ENCODE peak calls at places on chromosomes 13 and 19, in eight cellular contexts. O, J, E, Y, V, B, A and N are unnamed samples.
A peak's percentile ranks its signal among the peaks of the same experiment; 100 is the strongest.

GRCh38 chr19:43776285-43776684 is 4.5 kb downstream of the KCNN4 start:
- DNase-seq in A (no peak), V (no peak), O (no peak), Y (no peak), B (no peak), E (peak; percentile 47), J (no peak), N (no peak)

GRCh38 chr19:50509366-50509765 is 1.6 kb downstream of the JOSD2 start:
- DNase-seq in A (no peak), J (no peak), O (no peak), Y (no peak), B (no peak), V (no peak), E (no peak), N (no peak)

GRCh38 chr19:47176627-47177090 is 46.0 kb downstream of the SAE1 start:
- DNase-seq in B (no peak), A (no peak), Y (no peak), O (peak; percentile 34), J (no peak), V (peak; percentile 100), E (no peak), N (no peak)

GRCh38 chr13:51957377-51958216 is 53.7 kb downstream of the ATP7B start:
- DNase-seq in Y (no peak), J (no peak), B (no peak), A (no peak), V (no peak), O (no peak), E (no peak), N (no peak)

GRCh38 chr19:48565090-48565489 is 13.1 kb downstream of the SULT2B1 start:
- DNase-seq in E (no peak), J (no peak), V (no peak), O (no peak), B (no peak), A (no peak), Y (no peak), N (no peak)

GRCh38 chr19:4057913-4058695 is 8.6 kb downstream of the ZBTB7A start:
- DNase-seq in V (peak; percentile 64), A (no peak), J (peak; percentile 85), B (peak; percentile 89), E (no peak), O (no peak), Y (peak; percentile 1), N (peak; percentile 92)

GRCh38 chr13:106383791-106384190 is 151.7 kb downstream of the EFNB2 start:
- DNase-seq in A (no peak), E (no peak), J (no peak), Y (no peak), O (no peak), V (no peak), B (no peak), N (no peak)

GRCh38 chr13:23608704-23609413 is 38.6 kb downstream of the TNFRSF19 start:
- DNase-seq in V (peak; percentile 88), E (no peak), B (peak; percentile 77), O (no peak), J (peak; percentile 62), Y (no peak), A (no peak), N (peak; percentile 62)

GRCh38 chr19:13164370-13165090 is 14.3 kb downstream of the IER2 start:
- DNase-seq in O (peak; percentile 24), E (peak; percentile 71), Y (peak; percentile 99), V (peak; percentile 89), B (peak; percentile 88), A (peak; percentile 92), J (peak; percentile 73), N (peak; percentile 65)

GRCh38 chr19:29287061-29287460 is 74.1 kb upstream of the UQCRFS1 start:
- DNase-seq in B (no peak), A (no peak), E (no peak), Y (no peak), V (no peak), O (no peak), J (no peak), N (no peak)

GRCh38 chr19:12880551-12881171 is 588 bp downstream of the DNASE2 start:
- DNase-seq in B (peak; percentile 55), Y (peak; percentile 57), O (no peak), A (peak; percentile 69), E (peak; percentile 72), V (no peak), J (peak; percentile 66), N (no peak)

GRCh38 chr19:33304760-33305647 is 2.7 kb upstream of the CEBPA start:
- DNase-seq in A (no peak), V (no peak), O (no peak), J (no peak), B (no peak), E (peak; percentile 14), Y (no peak), N (no peak)

GRCh38 chr19:18223860-18224524 is 2.2 kb downstream of the PDE4C start:
- DNase-seq in B (peak; percentile 53), A (peak; percentile 81), O (no peak), Y (peak; percentile 93), J (peak; percentile 71), E (peak; percentile 83), V (peak; percentile 18), N (peak; percentile 29)

GRCh38 chr13:45393941-45394570 is 24.1 kb downstream of the SLC25A30 start:
- DNase-seq in A (peak; percentile 74), Y (peak; percentile 80), V (peak; percentile 55), J (no peak), B (peak; percentile 45), E (peak; percentile 54), O (no peak), N (peak; percentile 39)

GRCh38 chr19:928471-929259 is 2.8 kb downstream of the ARID3A start:
- DNase-seq in O (no peak), B (no peak), V (no peak), A (no peak), J (no peak), Y (no peak), E (no peak), N (peak; percentile 22)

GRCh38 chr13:110680852-110681251 is 25.1 kb downstream of the CARS2 start:
- DNase-seq in Y (peak; percentile 80), E (peak; percentile 35), V (peak; percentile 20), O (no peak), J (no peak), A (peak; percentile 46), B (no peak), N (no peak)

DNA sequence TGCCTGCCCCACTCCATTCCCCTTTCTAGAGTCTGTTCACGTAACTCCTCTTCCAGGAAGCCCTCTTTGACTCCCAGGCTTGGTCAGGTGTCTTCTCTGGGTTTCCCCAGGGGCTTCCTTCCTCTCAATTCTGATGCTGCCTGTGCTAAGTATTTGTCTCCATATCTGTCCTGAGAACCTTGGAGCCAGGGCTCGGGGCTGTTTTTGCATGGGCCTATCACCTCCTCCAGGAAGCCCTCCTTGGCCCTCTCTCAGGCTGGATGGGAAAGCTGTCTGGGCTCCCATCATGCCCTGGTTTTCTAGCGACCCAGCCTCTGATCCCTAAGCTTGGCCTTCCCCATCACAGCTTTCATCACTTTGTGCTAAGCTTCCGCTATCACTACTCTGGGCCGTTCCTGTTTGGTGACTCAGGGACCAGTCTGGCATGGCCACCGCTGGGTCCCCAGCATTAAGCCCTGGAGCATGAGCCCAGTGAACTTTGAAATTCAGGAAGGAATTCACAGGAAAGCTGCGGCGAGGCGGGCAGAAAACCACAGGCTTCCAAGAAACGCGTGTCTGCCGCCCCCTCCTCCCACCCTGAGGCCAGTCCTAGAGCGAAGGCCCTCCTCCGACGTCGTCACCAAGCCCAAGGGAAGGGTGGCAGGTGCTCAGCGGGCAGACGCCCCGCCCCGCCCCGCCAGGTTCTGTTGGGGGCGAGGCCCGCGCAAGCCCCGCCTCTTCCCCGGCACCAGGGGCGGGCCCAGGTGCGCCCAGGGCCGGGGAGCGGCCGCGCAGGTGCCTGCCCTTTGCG is 482 bp upstream of the SPINT2 start:
- DNase-seq in Y (peak; percentile 93), V (no peak), E (peak; percentile 73), B (no peak), O (peak; percentile 61), J (no peak), A (no peak), N (no peak)
- H3K27ac ChIP-seq in Y (peak overlapping the region; percentile 100), V (no peak overlapping the region), E (peak overlapping the region; percentile 36), B (peak overlapping the region; percentile 11), O (peak overlapping the region; percentile 63), J (peak overlapping the region; percentile 93), A (no peak overlapping the region), N (no peak overlapping the region)

GRCh38 chr19:42242071-42242511 is 311 bp downstream of the GSK3A start:
- DNase-seq in E (peak; percentile 43), Y (no peak), V (no peak), A (no peak), O (no peak), B (no peak), J (no peak), N (peak; percentile 39)
- H3K4me1 ChIP-seq in E (peaks cover 33% of the 10 kb centered on the region), Y (peaks cover 30% of the 10 kb centered on the region), V (peaks cover 30% of the 10 kb centered on the region), A (peaks cover 8% of the 10 kb centered on the region), O (peaks cover 35% of the 10 kb centered on the region), B (peaks cover 49% of the 10 kb centered on the region), J (peaks cover 15% of the 10 kb centered on the region), N (peaks cover 17% of the 10 kb centered on the region)

GRCh38 chr13:44052843-44053607 is 173.3 kb downstream of the LACC1 start:
- DNase-seq in V (no peak), J (peak; percentile 63), Y (peak; percentile 60), E (no peak), A (peak; percentile 54), O (no peak), B (peak; percentile 25), N (peak; percentile 30)
- TF ChIP-seq CTCF in V (no peak), J (no peak), Y (peak; percentile 40), E (no peak), A (peak; percentile 23), O (no peak), B (no peak), N (peak; percentile 21)

GRCh38 chr13:49625392-49626137 is 2.7 kb upstream of the ARL11 start:
- DNase-seq in E (no peak), B (peak; percentile 61), V (no peak), O (no peak), A (no peak), Y (no peak), J (peak; percentile 52), N (no peak)

GRCh38 chr13:49629196-49629938 is 1.1 kb downstream of the ARL11 start:
- DNase-seq in A (no peak), E (peak; percentile 22), V (peak; percentile 43), Y (no peak), J (no peak), O (no peak), B (no peak), N (no peak)

GRCh38 chr13:49629947-49630346 is 1.6 kb downstream of the ARL11 start:
- DNase-seq in E (peak; percentile 23), O (no peak), J (no peak), A (no peak), Y (no peak), V (peak; percentile 76), B (no peak), N (no peak)

GRCh38 chr13:49630580-49630979 is 2.3 kb downstream of the ARL11 start:
- DNase-seq in E (no peak), O (no peak), B (no peak), Y (no peak), A (no peak), V (no peak), J (no peak), N (no peak)

DNA sequence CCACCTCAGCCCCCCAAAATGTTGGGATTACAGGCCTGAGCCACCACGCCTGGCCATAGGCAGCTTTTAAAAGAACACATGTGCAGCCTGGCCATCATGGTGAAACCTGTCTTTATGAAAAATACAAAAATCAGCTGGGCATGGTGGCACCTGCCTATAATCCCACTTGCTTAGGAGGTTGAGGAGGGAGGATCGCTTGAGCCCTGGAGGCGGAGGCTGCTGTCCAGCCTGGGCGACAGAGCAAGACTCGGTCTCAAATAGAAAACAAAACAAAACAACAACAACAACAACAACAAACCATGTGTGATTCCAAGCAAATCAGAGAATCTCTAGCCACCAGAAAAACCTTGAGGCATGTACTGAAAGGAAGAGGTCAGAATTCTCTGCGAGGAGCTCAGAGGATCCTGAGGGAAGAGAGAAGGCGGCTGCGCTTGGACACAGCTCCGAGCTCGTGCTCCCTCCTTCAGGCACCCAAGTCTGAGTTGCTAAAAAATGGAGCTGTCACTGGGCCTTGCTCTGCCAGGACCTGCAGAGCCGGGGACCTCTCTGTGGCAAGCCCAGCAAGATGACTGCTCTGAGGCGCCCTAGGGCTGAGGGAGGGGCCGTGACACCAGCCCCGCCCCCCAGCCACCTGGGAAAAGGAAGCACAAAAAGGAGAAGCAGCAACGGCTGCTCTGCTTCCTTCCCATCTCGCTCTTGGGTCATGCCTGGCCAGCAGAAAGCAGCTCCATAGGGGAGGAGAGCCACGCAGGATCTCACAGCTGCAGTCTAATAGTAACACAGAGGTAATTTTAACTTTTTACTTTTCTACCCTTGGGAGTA is at the start of gene ARL11:
- DNase-seq in A (peak; percentile 44), O (peak; percentile 35), J (no peak), B (peak; percentile 74), V (no peak), E (peak; percentile 93), Y (peak; percentile 90), N (no peak)
- H3K27ac ChIP-seq in A (no peak within 1 kb of the TSS), O (no peak within 1 kb of the TSS), J (no peak within 1 kb of the TSS), B (peak within 1 kb of the TSS; percentile 4), V (peak within 1 kb of the TSS; percentile 62), E (peak within 1 kb of the TSS; percentile 72), Y (no peak within 1 kb of the TSS), N (no peak within 1 kb of the TSS)